ENCODE peak calls at places on chromosomes 2 and 18, in four cellular contexts. U, I, D and W are unnamed samples.

GRCh38 chr2:211487746-211488145 is 931.3 kb downstream of the CPS1 start:
- DNase-seq in U (no peak), I (no peak), D (no peak), W (no peak)

GRCh38 chr2:19365126-19365525 is 6.7 kb upstream of the OSR1 start:
- DNase-seq in U (no peak), I (no peak), D (no peak), W (no peak)

GRCh38 chr2:53880756-53881155 is 21.0 kb upstream of the GPR75 start:
- DNase-seq in U (no peak), I (no peak), D (peak), W (no peak)

GRCh38 chr18:23825978-23826405 is 136.7 kb downstream of the LAMA3 start:
- DNase-seq in U (no peak), I (no peak), D (peak), W (no peak)

GRCh38 chr2:77666251-77666980 is 144.2 kb upstream of the LRRTM4 start:
- DNase-seq in U (no peak), I (no peak), D (no peak), W (no peak)

GRCh38 chr2:197174539-197175094 is 136.0 kb downstream of the ANKRD44 start:
- DNase-seq in U (no peak), I (no peak), D (no peak), W (no peak)

GRCh38 chr2:100865819-100866462 is 46.0 kb downstream of the NPAS2 start:
- DNase-seq in U (no peak), I (peak), D (peak), W (no peak)

GRCh38 chr2:152600698-152601097 is 116.6 kb downstream of the PRPF40A start:
- DNase-seq in U (no peak), I (no peak), D (peak), W (no peak)

GRCh38 chr2:96730212-96730611 is 9.7 kb downstream of the LMAN2L start:
- DNase-seq in U (no peak), I (no peak), D (peak), W (no peak)

GRCh38 chr2:76867854-76868253 is 654.3 kb downstream of the LRRTM4 start:
- DNase-seq in U (no peak), I (no peak), D (no peak), W (no peak)

DNA sequence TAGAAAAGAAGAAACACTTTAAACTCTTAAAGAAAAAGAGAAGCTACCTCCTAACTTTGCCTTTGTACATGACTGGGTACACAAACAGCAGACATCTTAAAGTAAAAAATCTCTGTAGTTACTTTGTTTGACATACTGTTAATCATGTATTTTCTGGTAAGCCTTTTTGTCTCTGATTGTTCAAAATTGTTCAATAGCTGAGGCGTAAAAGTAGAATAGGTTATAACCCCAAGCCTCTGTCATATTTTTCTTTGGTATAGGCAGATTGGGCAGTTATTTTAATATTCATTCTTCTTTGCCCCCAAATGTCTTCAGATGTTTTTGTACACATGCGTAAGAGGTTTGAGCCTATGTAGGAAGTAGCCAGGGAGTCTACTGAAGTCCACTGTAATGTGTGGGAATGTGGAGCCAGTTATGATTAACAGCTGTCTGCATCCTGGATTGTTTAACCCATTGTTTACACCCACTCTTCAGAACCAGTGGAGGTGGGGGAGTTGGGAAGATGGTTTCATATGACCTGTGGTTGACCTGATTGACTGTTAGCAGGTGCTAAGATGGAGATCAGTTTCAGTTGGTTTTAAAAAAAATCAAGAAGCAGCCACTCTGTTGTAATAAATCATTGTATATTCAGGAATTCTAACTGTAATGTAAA is 150.5 kb downstream of the TANC1 start:
- DNase-seq in U (no peak), I (no peak), D (no peak), W (no peak)
- TF ChIP-seq CTCF in U (no peak), I (no peak), D (no peak), W (peak)

DNA sequence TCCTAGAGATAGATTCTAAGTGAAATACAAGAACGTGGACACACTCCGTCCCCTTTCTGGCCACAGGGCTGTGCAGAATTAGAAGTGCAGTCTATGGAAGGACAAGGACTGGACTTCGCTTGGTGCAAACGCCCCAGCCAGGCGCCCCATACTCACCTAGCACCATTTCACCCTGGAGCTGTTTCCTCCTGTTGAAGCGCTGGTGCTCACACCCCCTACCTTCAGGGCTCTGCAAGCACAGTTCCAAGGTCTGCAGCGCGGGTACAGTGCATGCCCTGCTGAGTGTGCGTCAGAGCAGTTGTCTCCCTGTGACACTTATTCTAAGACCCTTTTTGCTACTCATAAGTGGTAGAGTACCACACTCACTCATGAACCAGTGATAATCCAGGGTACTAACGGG is 3.0 kb downstream of the HPCAL1 start:
- DNase-seq in U (no peak), I (peak), D (no peak), W (peak)
- TF ChIP-seq CTCF in U (peak), I (peak), D (no peak), W (peak)

DNA sequence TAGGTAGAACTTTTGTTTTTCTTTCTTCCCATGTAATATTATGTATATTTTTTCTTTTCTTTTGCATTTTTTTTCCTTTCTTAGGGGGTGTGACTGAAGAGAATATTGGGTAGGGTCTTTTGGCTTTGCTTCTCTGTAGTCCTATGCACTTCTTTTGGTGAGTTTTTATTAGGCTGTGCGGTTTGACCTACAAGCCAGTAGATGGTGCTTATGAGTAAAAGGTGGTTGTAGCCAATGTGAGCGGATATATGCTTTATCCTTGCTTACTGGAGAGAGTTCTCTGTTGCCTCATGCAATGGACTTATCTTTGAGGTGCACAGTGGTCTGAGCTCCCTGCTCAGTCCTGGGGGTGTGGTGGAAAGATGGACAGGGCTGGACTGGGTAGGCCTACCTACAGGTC is 52.7 kb downstream of the DSEL start:
- DNase-seq in U (no peak), I (peak), D (no peak), W (no peak)
- TF ChIP-seq CTCF in U (no peak), I (peak), D (peak), W (peak)

DNA sequence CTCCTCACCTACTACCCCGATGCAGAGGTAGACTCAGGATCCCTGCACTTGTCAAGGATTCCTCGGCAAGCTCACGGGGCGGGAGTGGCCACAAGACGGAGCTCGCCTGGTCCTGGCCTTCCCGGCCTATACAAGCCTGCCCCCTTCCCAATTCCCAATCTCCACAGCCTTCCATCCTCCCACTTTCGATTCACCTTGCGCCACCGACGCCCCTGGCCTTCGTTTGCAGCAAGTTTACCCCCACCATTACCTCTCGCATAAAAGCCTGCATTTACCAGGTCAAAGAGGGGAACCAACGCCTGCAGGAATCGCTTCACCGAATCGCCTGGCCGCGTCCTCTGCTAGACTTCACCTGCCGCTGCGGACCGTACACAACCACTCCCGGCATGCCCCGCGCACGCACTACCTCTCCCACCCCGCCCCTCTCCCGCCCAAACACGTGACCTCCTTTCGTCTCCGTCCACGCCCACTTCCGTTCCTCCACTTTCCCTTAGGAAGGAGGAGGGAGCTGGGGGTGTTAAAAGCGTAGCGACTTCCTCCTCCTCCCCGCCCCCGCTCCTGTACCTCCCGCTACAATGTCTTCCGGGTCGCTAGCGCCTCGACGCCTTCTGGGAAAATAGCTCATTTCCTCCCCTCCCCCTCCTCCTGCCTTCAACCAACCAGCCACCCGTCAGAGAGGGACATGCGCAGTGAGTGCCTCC is at the start of gene ORC4:
- DNase-seq in U (peak), I (peak), D (peak), W (peak)
- TF ChIP-seq CTCF in U (peak), I (peak), D (peak), W (peak)